ENCODE peak calls at places on chromosome 11, in six cellular contexts. O is HFFc6, K is prostate gland, T is NCI-H345, Q is KBM-7, Z is EH. R is an unnamed sample.

GRCh38 chr11:60757231-60757800 is 649 bp downstream of the MS4A15 start:
- DNase-seq in K (no peak), Q (no peak), T (no peak), O (no peak), Z (no peak), R (no peak)

GRCh38 chr11:18736590-18737148 is 10.7 kb upstream of the IGSF22 start:
- DNase-seq in K (no peak), Z (no peak), T (no peak), Q (no peak), O (no peak), R (no peak)

GRCh38 chr11:119721129-119722120 is 7.6 kb downstream of the NECTIN1 start:
- DNase-seq in T (peak; percentile 11), O (peak; percentile 24), Z (peak; percentile 43), K (no peak), Q (no peak), R (peak; percentile 37)

GRCh38 chr11:16603890-16604783 is 134.3 kb upstream of the C11orf58 start:
- DNase-seq in Z (peak; percentile 54), Q (no peak), K (peak; percentile 29), O (no peak), T (peak; percentile 46), R (peak; percentile 13)

GRCh38 chr11:99366476-99366992 is 345.8 kb downstream of the CNTN5 start:
- DNase-seq in K (no peak), T (no peak), Z (no peak), Q (no peak), O (no peak), R (no peak)

GRCh38 chr11:61832758-61833157 is 4.7 kb downstream of the FADS2 start:
- DNase-seq in K (no peak), Q (no peak), T (peak; percentile 38), Z (no peak), O (no peak), R (no peak)

GRCh38 chr11:35185696-35186095 is 46.7 kb downstream of the CD44 start:
- DNase-seq in Q (no peak), T (no peak), K (no peak), O (no peak), Z (peak; percentile 59), R (no peak)

GRCh38 chr11:106031210-106031845 is 9.3 kb upstream of the MSANTD4 start:
- DNase-seq in O (peak; percentile 20), T (no peak), Q (no peak), Z (no peak), K (no peak), R (peak; percentile 79)

GRCh38 chr11:78291754-78292108 is 103.0 kb downstream of the USP35 start:
- DNase-seq in Z (no peak), T (no peak), Q (no peak), O (no peak), K (no peak), R (no peak)

GRCh38 chr11:92978226-92979111 is 9.0 kb downstream of the MTNR1B start:
- DNase-seq in K (no peak), O (peak; percentile 20), Q (no peak), Z (peak; percentile 52), T (peak; percentile 98), R (no peak)

GRCh38 chr11:67027483-67027930 is 4.6 kb downstream of the SYT12 start:
- DNase-seq in K (peak; percentile 65), O (no peak), T (no peak), Q (no peak), Z (no peak), R (no peak)

GRCh38 chr11:27116684-27117083 is 76.1 kb downstream of the BBOX1 start:
- DNase-seq in K (no peak), Z (peak; percentile 59), Q (no peak), T (no peak), O (no peak), R (no peak)

GRCh38 chr11:94762208-94762607 is 5.9 kb upstream of the AMOTL1 start:
- DNase-seq in Q (peak; percentile 51), K (no peak), T (no peak), O (peak; percentile 39), Z (peak; percentile 46), R (peak; percentile 74)